ENCODE peak calls at places on chromosomes 5 and 9, in four cellular contexts. E is hepatocyte, I is prostate gland, W is heart left ventricle. Y is an unnamed sample.

GRCh38 chr5:76790632-76791290 is 28.1 kb upstream of the F2RL1 start:
- DNase-seq in E (peak), W (peak), I (no peak), Y (no peak)

GRCh38 chr5:35908266-35908665 is 30.2 kb downstream of the CAPSL start:
- DNase-seq in I (no peak), E (no peak), W (no peak), Y (no peak)

GRCh38 chr5:119368238-119368630 is 12.4 kb downstream of the TNFAIP8 start:
- DNase-seq in I (no peak), E (no peak), W (no peak), Y (no peak)

GRCh38 chr9:83472221-83472665 is 66.0 kb downstream of the FRMD3 start:
- DNase-seq in E (peak), W (peak), I (no peak), Y (no peak)

GRCh38 chr5:10111575-10111974 is 138.1 kb downstream of the ATPSCKMT start:
- DNase-seq in W (no peak), I (no peak), E (peak), Y (no peak)

GRCh38 chr9:130026583-130027427 is 16.2 kb downstream of the FNBP1 start:
- DNase-seq in I (no peak), W (no peak), E (no peak), Y (no peak)

GRCh38 chr9:78296208-78296892 is 575 bp upstream of the PSAT1 start:
- DNase-seq in W (peak), E (peak), I (peak), Y (peak)

GRCh38 chr5:141032626-141033025 is 18.5 kb upstream of the PCDHB1 start:
- DNase-seq in W (no peak), E (no peak), I (no peak), Y (no peak)

GRCh38 chr5:83401122-83401620 is 70.4 kb upstream of the VCAN start:
- DNase-seq in W (no peak), E (no peak), I (no peak), Y (no peak)

GRCh38 chr9:109190151-109190550 is 23.1 kb upstream of the FRRS1L start:
- DNase-seq in E (no peak), W (no peak), I (no peak), Y (no peak)

GRCh38 chr9:14228602-14229001 is 85.3 kb downstream of the NFIB start:
- DNase-seq in E (no peak), W (no peak), I (no peak), Y (no peak)

GRCh38 chr5:84383296-84383815 is 1.3 kb downstream of the EDIL3 start:
- DNase-seq in I (no peak), W (no peak), E (no peak), Y (no peak)

GRCh38 chr5:12467799-12468198 is 563.6 kb upstream of the CTNND2 start:
- DNase-seq in E (no peak), W (no peak), I (no peak), Y (peak)

GRCh38 chr9:112037281-112038016 is 137.6 kb downstream of the SUSD1 start:
- DNase-seq in W (no peak), E (no peak), I (no peak), Y (no peak)

GRCh38 chr5:168327019-168327421 is 35.6 kb downstream of the WWC1 start:
- DNase-seq in E (no peak), I (no peak), W (no peak), Y (no peak)

GRCh38 chr5:68046445-68046844 is 169.1 kb upstream of the PIK3R1 start:
- DNase-seq in I (no peak), W (no peak), E (peak), Y (no peak)

GRCh38 chr9:134591573-134591981 is 50.0 kb upstream of the COL5A1 start:
- DNase-seq in E (no peak), W (no peak), I (no peak), Y (no peak)

GRCh38 chr5:148915224-148915803 is 88.9 kb downstream of the ADRB2 start:
- DNase-seq in E (no peak), W (no peak), I (no peak), Y (no peak)

GRCh38 chr9:124820606-124821246 is 32.5 kb upstream of the WDR38 start:
- DNase-seq in E (no peak), W (no peak), I (no peak), Y (no peak)

GRCh38 chr9:32742296-32742695 is 41.0 kb upstream of the TMEM215 start:
- DNase-seq in E (no peak), W (no peak), I (no peak), Y (no peak)

GRCh38 chr5:104412649-104413240 is 850.2 kb upstream of the NUDT12 start:
- DNase-seq in W (no peak), I (no peak), E (peak), Y (no peak)

GRCh38 chr5:157506981-157507780 is 47.2 kb downstream of the NIPAL4 start:
- DNase-seq in W (no peak), E (no peak), I (no peak), Y (no peak)

GRCh38 chr5:59596586-59597348 is 296.8 kb downstream of the PDE4D start:
- DNase-seq in E (no peak), W (no peak), I (no peak), Y (no peak)

GRCh38 chr5:131848662-131849061 is 51.8 kb upstream of the FNIP1 start:
- DNase-seq in E (no peak), I (no peak), W (no peak), Y (no peak)

GRCh38 chr5:83172655-83173054 is 95.3 kb downstream of the XRCC4 start:
- DNase-seq in I (no peak), E (no peak), W (no peak), Y (no peak)

GRCh38 chr9:109816490-109816889 is 36.5 kb downstream of the PALM2AKAP2 start:
- DNase-seq in W (peak), I (no peak), E (peak), Y (no peak)

GRCh38 chr9:133151041-133151440 is 12.7 kb downstream of the GBGT1 start:
- DNase-seq in I (no peak), W (no peak), E (no peak), Y (no peak)

GRCh38 chr9:137666950-137667670 is 48.3 kb downstream of the EHMT1 start:
- DNase-seq in W (no peak), E (no peak), I (no peak), Y (no peak)

GRCh38 chr9:87087197-87087596 is 139.9 kb upstream of the GAS1 start:
- DNase-seq in I (no peak), W (no peak), E (no peak), Y (no peak)

GRCh38 chr5:171619196-171619595 is 166.4 kb upstream of the SMIM23 start:
- DNase-seq in I (no peak), W (no peak), E (no peak), Y (no peak)

GRCh38 chr5:80212171-80212667 is 43.6 kb downstream of the SERINC5 start:
- DNase-seq in I (no peak), E (no peak), W (no peak), Y (no peak)
- TF ChIP-seq CTCF in I (no peak), E (no peak), W (no peak), Y (no peak)

DNA sequence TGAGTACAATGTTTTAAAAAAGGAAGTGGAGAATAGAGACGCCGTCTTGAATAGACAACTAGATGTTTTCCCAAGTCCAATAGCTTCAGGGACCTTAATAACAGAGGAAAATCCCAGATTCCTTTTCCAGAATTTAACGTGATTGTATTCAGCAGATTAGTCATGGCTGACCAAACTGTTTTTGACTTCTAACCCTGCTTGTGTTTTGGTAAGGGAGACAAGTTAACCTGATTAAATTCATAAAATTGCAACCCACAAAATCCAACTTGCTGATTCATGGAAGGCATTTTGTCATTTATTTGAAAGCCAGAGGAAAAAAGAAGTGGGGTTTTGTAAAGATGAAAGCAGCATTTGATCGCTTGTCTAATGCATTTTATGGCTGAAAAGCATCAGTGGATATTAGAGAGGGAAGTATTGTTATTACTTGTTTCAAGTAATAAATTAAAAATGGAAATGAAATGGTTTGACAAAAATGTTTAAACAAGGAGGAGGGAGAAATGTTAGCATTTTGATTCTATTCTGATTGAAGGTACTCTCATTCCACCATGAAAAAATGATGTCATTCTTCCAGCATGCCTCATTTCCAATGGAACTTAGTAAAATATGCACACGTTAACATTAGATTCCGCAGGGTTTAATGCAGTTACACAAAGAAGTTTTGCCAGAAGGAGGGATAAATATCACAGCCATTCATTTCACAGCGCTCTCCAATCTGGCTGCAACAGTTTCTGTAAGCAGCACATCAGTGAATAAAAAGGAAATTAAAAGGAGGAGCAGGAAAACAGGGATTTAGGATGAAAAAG is 314.6 kb downstream of the PRR16 start:
- DNase-seq in W (no peak), E (no peak), I (no peak), Y (no peak)
- H3K4me3 ChIP-seq in W (no peak), E (no peak), I (no peak), Y (peak)

GRCh38 chr9:122348791-122349190 is 22.0 kb upstream of the PTGS1 start:
- DNase-seq in I (no peak), W (no peak), E (no peak), Y (no peak)

GRCh38 chr9:122349201-122349600 is 21.6 kb upstream of the PTGS1 start:
- DNase-seq in I (no peak), E (no peak), W (no peak), Y (no peak)

GRCh38 chr9:122346478-122347347 is 24.1 kb upstream of the PTGS1 start:
- DNase-seq in I (peak), E (peak), W (peak), Y (peak)

GRCh38 chr9:122348288-122348777 is 22.5 kb upstream of the PTGS1 start:
- DNase-seq in W (no peak), E (no peak), I (no peak), Y (no peak)

GRCh38 chr9:122347348-122348287 is 23.2 kb upstream of the PTGS1 start:
- DNase-seq in W (no peak), E (peak), I (no peak), Y (no peak)
- TF ChIP-seq CTCF in W (no peak), E (no peak), I (no peak), Y (no peak)

DNA sequence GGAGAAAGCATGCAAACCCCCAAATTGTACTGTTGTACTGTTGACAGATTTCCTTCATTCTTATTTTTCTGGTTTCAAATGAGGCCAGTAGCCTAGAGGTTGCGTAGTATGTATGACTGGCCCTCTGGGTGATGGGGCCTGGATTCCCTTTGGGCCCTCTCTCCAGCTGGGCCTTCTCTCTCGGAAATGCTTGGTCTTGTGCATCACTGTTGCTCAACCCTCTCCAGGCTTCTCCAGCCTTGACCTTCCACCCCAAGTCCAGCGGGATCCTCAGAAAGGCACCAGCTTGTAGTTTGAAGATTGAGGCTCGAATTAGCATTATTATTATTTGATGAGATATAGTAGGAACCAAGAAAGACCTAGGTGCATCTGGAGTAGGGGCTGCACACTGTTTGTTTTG is 87.0 kb downstream of the ANGPTL2 start:
- DNase-seq in I (no peak), E (no peak), W (peak), Y (no peak)
- H3K4me3 ChIP-seq in I (no peak), E (no peak), W (no peak), Y (no peak)

DNA sequence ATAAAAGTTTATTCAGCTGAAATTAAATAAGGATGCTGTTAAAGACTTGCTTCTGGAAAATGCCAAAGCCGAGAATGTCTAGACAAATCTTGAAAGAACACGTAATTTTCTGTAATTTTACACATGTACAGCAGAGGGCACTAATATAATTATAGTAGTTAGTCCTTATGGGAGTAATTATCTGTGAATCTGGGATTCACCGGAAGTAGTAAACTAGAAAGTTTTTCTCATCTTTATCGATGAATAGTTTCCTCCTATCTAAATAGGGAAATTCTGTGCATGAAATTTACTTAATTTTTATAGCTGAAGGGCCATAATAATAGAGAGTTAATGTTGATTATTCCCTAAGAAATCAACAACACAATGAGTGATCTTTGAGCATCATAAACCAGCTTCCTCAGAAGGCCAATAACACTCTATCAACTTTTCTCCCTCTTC is 18.4 kb upstream of the CNTLN start:
- DNase-seq in W (no peak), E (peak), I (no peak), Y (no peak)
- TF ChIP-seq CTCF in W (peak), E (peak), I (peak), Y (peak)

GRCh38 chr9:135973276-135974219 is 12.4 kb upstream of the UBAC1 start:
- DNase-seq in I (no peak), E (no peak), W (no peak), Y (peak)

GRCh38 chr9:135970128-135970815 is 9.1 kb upstream of the UBAC1 start:
- DNase-seq in E (no peak), I (no peak), W (no peak), Y (no peak)

GRCh38 chr9:135971106-135971766 is 10.1 kb upstream of the UBAC1 start:
- DNase-seq in E (no peak), I (no peak), W (no peak), Y (no peak)

GRCh38 chr9:135974220-135974573 is 13.0 kb upstream of the UBAC1 start:
- DNase-seq in I (no peak), E (no peak), W (no peak), Y (no peak)

GRCh38 chr9:135971892-135972291 is 10.7 kb upstream of the UBAC1 start:
- DNase-seq in W (no peak), I (peak), E (peak), Y (peak)
- H3K4me3 ChIP-seq in W (no peak), I (no peak), E (no peak), Y (no peak)

DNA sequence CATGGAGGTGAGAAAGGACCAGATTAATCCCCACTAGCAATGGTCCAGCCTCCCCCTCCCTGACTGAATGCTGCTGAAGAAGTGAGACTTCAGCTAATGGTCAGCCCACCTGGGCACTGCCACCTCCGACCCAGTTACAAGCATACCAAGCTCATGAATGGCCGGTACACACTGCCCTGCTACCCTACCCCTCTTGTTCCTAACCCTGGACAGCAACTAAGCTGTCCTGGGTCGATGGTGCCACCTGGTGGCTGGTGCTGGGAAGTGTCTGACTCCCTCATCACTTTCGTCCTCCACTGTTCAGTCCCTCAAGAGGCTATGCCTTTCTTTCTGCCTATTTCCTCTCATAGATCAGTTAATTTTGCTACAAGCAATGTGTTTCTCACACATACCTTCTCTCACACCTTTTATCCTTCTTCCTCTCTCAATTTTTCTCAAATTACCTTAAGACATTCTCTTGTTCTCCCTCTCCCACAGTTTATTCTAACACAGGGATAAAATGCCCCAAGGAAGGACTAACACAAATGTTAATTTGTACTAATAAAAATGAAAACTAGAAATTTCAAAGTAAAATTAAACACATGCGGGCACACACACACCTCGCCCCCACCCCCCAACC is 42.4 kb downstream of the PAX5 start:
- DNase-seq in W (no peak), I (no peak), E (no peak), Y (no peak)
- TF ChIP-seq CTCF in W (peak), I (peak), E (peak), Y (peak)

GRCh38 chr9:36036253-36036779 is 397 bp upstream of the RECK start:
- DNase-seq in E (no peak), I (no peak), W (no peak), Y (no peak)
- H3K4me3 ChIP-seq in E (peak), I (peak), W (peak), Y (peak)

DNA sequence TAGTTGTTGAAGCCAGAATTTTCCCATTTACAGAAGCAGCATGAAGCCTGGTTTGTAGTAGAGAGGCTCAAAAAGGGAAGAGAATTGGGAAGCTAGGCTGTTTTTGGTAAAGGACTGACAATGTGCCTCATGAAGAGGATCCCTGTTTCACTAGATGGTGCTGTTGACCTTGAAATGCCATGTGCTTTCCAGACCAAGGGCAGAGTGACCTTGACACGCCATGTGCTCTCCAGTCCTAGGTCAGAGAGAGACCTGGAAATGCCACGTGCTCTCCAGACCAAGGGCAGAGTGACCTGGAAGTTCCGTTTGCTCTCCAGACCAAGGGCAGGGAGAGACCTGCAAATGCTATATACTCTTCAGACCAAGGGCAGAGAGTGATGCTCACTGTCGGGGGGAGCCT is 32.0 kb downstream of the UNC13B start:
- DNase-seq in W (no peak), E (no peak), I (no peak), Y (no peak)
- TF ChIP-seq CTCF in W (no peak), E (no peak), I (no peak), Y (no peak)

GRCh38 chr5:139708877-139709586 is 60.9 kb downstream of the CXXC5 start:
- DNase-seq in I (no peak), E (peak), W (peak), Y (peak)
- H3K4me3 ChIP-seq in I (no peak), E (no peak), W (peak), Y (peak)

Y was measured in lower lobe of right lung.